ENCODE peak calls at places on chromosome 11, in ten cellular contexts. One of them, this sample, is unnamed.

GRCh38 chr11:117898059-117898458 is 21.6 kb upstream of the FXYD6 start:
- DNase-seq in astrocyte: no peak
- DNase-seq in HCT116: no peak
- DNase-seq in H1: no peak
- DNase-seq in astrocyte of the spinal cord: no peak
- DNase-seq in lower leg skin: peak
- DNase-seq in esophagus muscularis mucosa: no peak
- DNase-seq in right lobe of liver: peak
- DNase-seq in A549: no peak
- DNase-seq in DND-41: no peak
- DNase-seq in this sample: no peak

GRCh38 chr11:28049338-28050216 is 58.4 kb downstream of the KIF18A start:
- DNase-seq in astrocyte: peak
- DNase-seq in HCT116: peak
- DNase-seq in H1: no peak
- DNase-seq in astrocyte of the spinal cord: peak
- DNase-seq in lower leg skin: no peak
- DNase-seq in esophagus muscularis mucosa: no peak
- DNase-seq in right lobe of liver: no peak
- DNase-seq in A549: peak
- DNase-seq in DND-41: no peak
- DNase-seq in this sample: peak

GRCh38 chr11:20604295-20604803 is 4.9 kb downstream of the SLC6A5 start:
- DNase-seq in astrocyte: no peak
- DNase-seq in HCT116: no peak
- DNase-seq in H1: no peak
- DNase-seq in astrocyte of the spinal cord: no peak
- DNase-seq in lower leg skin: no peak
- DNase-seq in esophagus muscularis mucosa: no peak
- DNase-seq in right lobe of liver: peak
- DNase-seq in A549: no peak
- DNase-seq in DND-41: no peak
- DNase-seq in this sample: no peak

GRCh38 chr11:93577291-93577690 is 34.1 kb upstream of the SMCO4 start:
- DNase-seq in astrocyte: peak
- DNase-seq in HCT116: no peak
- DNase-seq in H1: no peak
- DNase-seq in astrocyte of the spinal cord: peak
- DNase-seq in lower leg skin: no peak
- DNase-seq in esophagus muscularis mucosa: no peak
- DNase-seq in right lobe of liver: no peak
- DNase-seq in A549: no peak
- DNase-seq in DND-41: no peak
- DNase-seq in this sample: peak

GRCh38 chr11:128919192-128919591 is 23.5 kb downstream of the TP53AIP1 start:
- DNase-seq in astrocyte: no peak
- DNase-seq in HCT116: no peak
- DNase-seq in H1: no peak
- DNase-seq in astrocyte of the spinal cord: no peak
- DNase-seq in lower leg skin: no peak
- DNase-seq in esophagus muscularis mucosa: no peak
- DNase-seq in right lobe of liver: no peak
- DNase-seq in A549: no peak
- DNase-seq in DND-41: no peak
- DNase-seq in this sample: no peak

GRCh38 chr11:34519595-34520235 is 6.1 kb upstream of the ELF5 start:
- DNase-seq in astrocyte: no peak
- DNase-seq in HCT116: no peak
- DNase-seq in H1: no peak
- DNase-seq in astrocyte of the spinal cord: no peak
- DNase-seq in lower leg skin: no peak
- DNase-seq in esophagus muscularis mucosa: no peak
- DNase-seq in right lobe of liver: no peak
- DNase-seq in A549: no peak
- DNase-seq in DND-41: no peak
- DNase-seq in this sample: no peak

GRCh38 chr11:118241191-118242098 is 10.7 kb downstream of the MPZL3 start:
- DNase-seq in astrocyte: peak
- DNase-seq in HCT116: peak
- DNase-seq in H1: no peak
- DNase-seq in astrocyte of the spinal cord: no peak
- DNase-seq in lower leg skin: no peak
- DNase-seq in esophagus muscularis mucosa: no peak
- DNase-seq in right lobe of liver: no peak
- DNase-seq in A549: no peak
- DNase-seq in DND-41: no peak
- DNase-seq in this sample: no peak

GRCh38 chr11:92852946-92853345 is 116.5 kb upstream of the MTNR1B start:
- DNase-seq in astrocyte: no peak
- DNase-seq in HCT116: no peak
- DNase-seq in H1: no peak
- DNase-seq in astrocyte of the spinal cord: no peak
- DNase-seq in lower leg skin: no peak
- DNase-seq in esophagus muscularis mucosa: no peak
- DNase-seq in right lobe of liver: no peak
- DNase-seq in A549: no peak
- DNase-seq in DND-41: no peak
- DNase-seq in this sample: no peak

GRCh38 chr11:68660066-68660810 is 24.1 kb upstream of the GAL start:
- DNase-seq in astrocyte: no peak
- DNase-seq in HCT116: no peak
- DNase-seq in H1: no peak
- DNase-seq in astrocyte of the spinal cord: no peak
- DNase-seq in lower leg skin: no peak
- DNase-seq in esophagus muscularis mucosa: no peak
- DNase-seq in right lobe of liver: no peak
- DNase-seq in A549: no peak
- DNase-seq in DND-41: no peak
- DNase-seq in this sample: no peak

GRCh38 chr11:77705195-77705876 is 67.7 kb upstream of the CLNS1A start:
- DNase-seq in astrocyte: peak
- DNase-seq in HCT116: peak
- DNase-seq in H1: no peak
- DNase-seq in astrocyte of the spinal cord: peak
- DNase-seq in lower leg skin: no peak
- DNase-seq in esophagus muscularis mucosa: no peak
- DNase-seq in right lobe of liver: no peak
- DNase-seq in A549: peak
- DNase-seq in DND-41: no peak
- DNase-seq in this sample: peak

GRCh38 chr11:12457030-12457600 is 79.7 kb downstream of the PARVA start:
- DNase-seq in astrocyte: peak
- DNase-seq in HCT116: no peak
- DNase-seq in H1: no peak
- DNase-seq in astrocyte of the spinal cord: peak
- DNase-seq in lower leg skin: no peak
- DNase-seq in esophagus muscularis mucosa: no peak
- DNase-seq in right lobe of liver: no peak
- DNase-seq in A549: no peak
- DNase-seq in DND-41: no peak
- DNase-seq in this sample: no peak

GRCh38 chr11:19345519-19345847 is 104.7 kb upstream of the E2F8 start:
- DNase-seq in astrocyte: no peak
- DNase-seq in HCT116: no peak
- DNase-seq in H1: peak
- DNase-seq in astrocyte of the spinal cord: no peak
- DNase-seq in lower leg skin: no peak
- DNase-seq in esophagus muscularis mucosa: no peak
- DNase-seq in right lobe of liver: no peak
- DNase-seq in A549: no peak
- DNase-seq in DND-41: no peak
- DNase-seq in this sample: no peak

GRCh38 chr11:911031-911889 is 650 bp upstream of the CHID1 start:
- DNase-seq in astrocyte: peak
- DNase-seq in HCT116: no peak
- DNase-seq in H1: no peak
- DNase-seq in astrocyte of the spinal cord: peak
- DNase-seq in lower leg skin: no peak
- DNase-seq in esophagus muscularis mucosa: no peak
- DNase-seq in right lobe of liver: no peak
- DNase-seq in A549: no peak
- DNase-seq in DND-41: peak
- DNase-seq in this sample: peak

GRCh38 chr11:65184146-65184545 is 2.4 kb downstream of the CAPN1 start:
- DNase-seq in astrocyte: no peak
- DNase-seq in HCT116: no peak
- DNase-seq in H1: peak
- DNase-seq in astrocyte of the spinal cord: no peak
- DNase-seq in lower leg skin: no peak
- DNase-seq in esophagus muscularis mucosa: no peak
- DNase-seq in right lobe of liver: peak
- DNase-seq in A549: no peak
- DNase-seq in DND-41: no peak
- DNase-seq in this sample: no peak

GRCh38 chr11:75063732-75064314 is 32.9 kb downstream of the OR2AT4 start:
- DNase-seq in astrocyte: no peak
- DNase-seq in HCT116: no peak
- DNase-seq in H1: no peak
- DNase-seq in astrocyte of the spinal cord: no peak
- DNase-seq in lower leg skin: no peak
- DNase-seq in esophagus muscularis mucosa: no peak
- DNase-seq in right lobe of liver: no peak
- DNase-seq in A549: no peak
- DNase-seq in DND-41: no peak
- DNase-seq in this sample: no peak

GRCh38 chr11:111674941-111675340 is 72.7 kb downstream of the SIK2 start:
- DNase-seq in astrocyte: no peak
- DNase-seq in HCT116: no peak
- DNase-seq in H1: no peak
- DNase-seq in astrocyte of the spinal cord: no peak
- DNase-seq in lower leg skin: no peak
- DNase-seq in esophagus muscularis mucosa: no peak
- DNase-seq in right lobe of liver: no peak
- DNase-seq in A549: no peak
- DNase-seq in DND-41: no peak
- DNase-seq in this sample: peak

GRCh38 chr11:65983589-65983987 is 18.4 kb downstream of the EIF1AD start:
- DNase-seq in astrocyte: no peak
- DNase-seq in HCT116: no peak
- DNase-seq in H1: no peak
- DNase-seq in astrocyte of the spinal cord: no peak
- DNase-seq in lower leg skin: no peak
- DNase-seq in esophagus muscularis mucosa: no peak
- DNase-seq in right lobe of liver: no peak
- DNase-seq in A549: no peak
- DNase-seq in DND-41: no peak
- DNase-seq in this sample: no peak

GRCh38 chr11:118918686-118919280 is 6.9 kb downstream of the BCL9L start:
- DNase-seq in astrocyte: peak
- DNase-seq in HCT116: no peak
- DNase-seq in H1: peak
- DNase-seq in astrocyte of the spinal cord: peak
- DNase-seq in lower leg skin: no peak
- DNase-seq in esophagus muscularis mucosa: no peak
- DNase-seq in right lobe of liver: no peak
- DNase-seq in A549: no peak
- DNase-seq in DND-41: peak
- DNase-seq in this sample: no peak

GRCh38 chr11:65204143-65204542 is 22.4 kb downstream of the CAPN1 start:
- DNase-seq in astrocyte: no peak
- DNase-seq in HCT116: no peak
- DNase-seq in H1: no peak
- DNase-seq in astrocyte of the spinal cord: no peak
- DNase-seq in lower leg skin: peak
- DNase-seq in esophagus muscularis mucosa: no peak
- DNase-seq in right lobe of liver: peak
- DNase-seq in A549: no peak
- DNase-seq in DND-41: no peak
- DNase-seq in this sample: no peak

DNA sequence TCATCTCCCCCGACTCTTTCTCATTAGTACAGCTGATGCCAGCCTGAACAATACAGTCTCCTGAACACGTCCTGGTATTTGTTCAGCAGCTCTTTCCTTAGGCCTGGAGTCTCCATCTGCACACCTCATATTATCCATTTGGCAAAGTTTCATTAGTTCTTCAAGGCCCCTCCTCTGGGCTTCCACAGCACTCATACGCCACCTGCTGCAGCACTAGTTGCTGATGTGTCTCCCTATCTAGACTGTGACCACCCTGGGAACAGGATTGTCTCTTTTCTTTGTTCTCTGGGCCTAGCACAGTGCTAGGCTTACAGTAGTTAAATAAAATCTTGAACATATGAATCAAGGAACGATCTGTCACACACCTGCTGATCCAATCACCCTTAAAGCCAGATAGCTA is 17.2 kb downstream of the DCHS1 start:
- DNase-seq in astrocyte: no peak
- DNase-seq in HCT116: no peak
- DNase-seq in H1: no peak
- DNase-seq in astrocyte of the spinal cord: no peak
- DNase-seq in lower leg skin: no peak
- DNase-seq in esophagus muscularis mucosa: no peak
- DNase-seq in right lobe of liver: no peak
- DNase-seq in A549: no peak
- DNase-seq in DND-41: no peak
- DNase-seq in this sample: no peak
- TF ChIP-seq CTCF in astrocyte: no peak
- TF ChIP-seq CTCF in HCT116: peak
- TF ChIP-seq CTCF in H1: no peak
- TF ChIP-seq CTCF in astrocyte of the spinal cord: no peak
- TF ChIP-seq CTCF in lower leg skin: no peak
- TF ChIP-seq CTCF in esophagus muscularis mucosa: peak
- TF ChIP-seq CTCF in right lobe of liver: no peak
- TF ChIP-seq CTCF in A549: no peak
- TF ChIP-seq CTCF in DND-41: peak
- TF ChIP-seq CTCF in this sample: no peak

GRCh38 chr11:2382927-2383822 is 6.1 kb downstream of the CD81 start:
- DNase-seq in astrocyte: no peak
- DNase-seq in HCT116: no peak
- DNase-seq in H1: no peak
- DNase-seq in astrocyte of the spinal cord: no peak
- DNase-seq in lower leg skin: no peak
- DNase-seq in esophagus muscularis mucosa: peak
- DNase-seq in right lobe of liver: no peak
- DNase-seq in A549: no peak
- DNase-seq in DND-41: no peak
- DNase-seq in this sample: peak
- H3K4me3 ChIP-seq in astrocyte: no peak
- H3K4me3 ChIP-seq in HCT116: no peak
- H3K4me3 ChIP-seq in H1: no peak
- H3K4me3 ChIP-seq in astrocyte of the spinal cord: no peak
- H3K4me3 ChIP-seq in lower leg skin: no peak
- H3K4me3 ChIP-seq in esophagus muscularis mucosa: peak
- H3K4me3 ChIP-seq in right lobe of liver: no peak
- H3K4me3 ChIP-seq in A549: no peak
- H3K4me3 ChIP-seq in DND-41: no peak
- H3K4me3 ChIP-seq in this sample: no peak

GRCh38 chr11:86876716-86877234 is 76.4 kb downstream of the PRSS23 start:
- DNase-seq in astrocyte: no peak
- DNase-seq in HCT116: no peak
- DNase-seq in H1: no peak
- DNase-seq in astrocyte of the spinal cord: no peak
- DNase-seq in lower leg skin: no peak
- DNase-seq in esophagus muscularis mucosa: no peak
- DNase-seq in right lobe of liver: no peak
- DNase-seq in A549: no peak
- DNase-seq in DND-41: no peak
- DNase-seq in this sample: no peak
- TF ChIP-seq CTCF in astrocyte: no peak
- TF ChIP-seq CTCF in HCT116: no peak
- TF ChIP-seq CTCF in H1: no peak
- TF ChIP-seq CTCF in astrocyte of the spinal cord: no peak
- TF ChIP-seq CTCF in lower leg skin: no peak
- TF ChIP-seq CTCF in esophagus muscularis mucosa: no peak
- TF ChIP-seq CTCF in right lobe of liver: no peak
- TF ChIP-seq CTCF in A549: no peak
- TF ChIP-seq CTCF in DND-41: no peak
- TF ChIP-seq CTCF in this sample: no peak

GRCh38 chr11:57288771-57289579 is 35.8 kb downstream of the TNKS1BP1 start:
- DNase-seq in astrocyte: peak
- DNase-seq in HCT116: no peak
- DNase-seq in H1: no peak
- DNase-seq in astrocyte of the spinal cord: peak
- DNase-seq in lower leg skin: peak
- DNase-seq in esophagus muscularis mucosa: no peak
- DNase-seq in right lobe of liver: peak
- DNase-seq in A549: no peak
- DNase-seq in DND-41: no peak
- DNase-seq in this sample: peak
- H3K4me3 ChIP-seq in astrocyte: no peak
- H3K4me3 ChIP-seq in HCT116: no peak
- H3K4me3 ChIP-seq in H1: no peak
- H3K4me3 ChIP-seq in astrocyte of the spinal cord: no peak
- H3K4me3 ChIP-seq in lower leg skin: no peak
- H3K4me3 ChIP-seq in esophagus muscularis mucosa: no peak
- H3K4me3 ChIP-seq in right lobe of liver: no peak
- H3K4me3 ChIP-seq in A549: no peak
- H3K4me3 ChIP-seq in DND-41: no peak
- H3K4me3 ChIP-seq in this sample: no peak